ENCODE peak calls at places on chromosomes 1 and 21, in eight cellular contexts. X is hepatocyte, H is BE2C, F is spleen, I is ovary, Y is cardiac muscle cell, R is body of pancreas, D is H1. Z is an unnamed sample.

GRCh38 chr1:101409102-101409501 is 172.3 kb downstream of the S1PR1 start:
- DNase-seq in H (no peak), Y (no peak), X (no peak), F (no peak), R (no peak), D (no peak), I (no peak), Z (no peak)

GRCh38 chr1:231691618-231692259 is 65.1 kb downstream of the DISC1 start:
- DNase-seq in D (peak; percentile 38), R (peak; percentile 27), F (no peak), H (peak; percentile 45), Y (peak; percentile 43), X (peak; percentile 48), I (peak; percentile 65), Z (no peak)

GRCh38 chr1:223706077-223706988 is 6.0 kb upstream of the CAPN2 start:
- DNase-seq in H (peak; percentile 55), R (no peak), Y (peak; percentile 88), F (no peak), X (peak; percentile 91), I (peak; percentile 66), D (no peak), Z (peak; percentile 72)

GRCh38 chr1:89910780-89911179 is 84.1 kb upstream of the ZNF326 start:
- DNase-seq in H (no peak), F (no peak), D (no peak), X (no peak), Y (peak; percentile 47), R (no peak), I (no peak), Z (no peak)

GRCh38 chr1:58597076-58597475 is 20.0 kb upstream of the TACSTD2 start:
- DNase-seq in F (no peak), D (no peak), X (no peak), R (no peak), Y (no peak), I (no peak), H (no peak), Z (no peak)

GRCh38 chr1:35278886-35279554 is 10.5 kb downstream of the ZMYM4 start:
- DNase-seq in I (no peak), F (no peak), X (no peak), Y (no peak), D (no peak), R (no peak), H (no peak), Z (no peak)

GRCh38 chr1:228079013-228079412 is 3.5 kb upstream of the ARF1 start:
- DNase-seq in R (no peak), H (no peak), X (no peak), F (peak; percentile 63), Y (no peak), D (no peak), I (no peak), Z (no peak)

GRCh38 chr1:108575241-108575850 is 15.4 kb downstream of the EEIG2 start:
- DNase-seq in F (no peak), R (no peak), I (no peak), H (no peak), Y (no peak), X (no peak), D (no peak), Z (no peak)

GRCh38 chr21:28540514-28540913 is 452.2 kb downstream of the LTN1 start:
- DNase-seq in D (no peak), I (no peak), R (no peak), Y (no peak), X (no peak), H (no peak), F (no peak), Z (no peak)

GRCh38 chr1:24374891-24375786 is 38.4 kb downstream of the STPG1 start:
- DNase-seq in R (no peak), F (no peak), I (no peak), D (peak; percentile 41), H (no peak), X (no peak), Y (no peak), Z (no peak)

GRCh38 chr1:16420719-16421118 is 16.5 kb downstream of the SPATA21 start:
- DNase-seq in Y (no peak), X (no peak), I (no peak), R (no peak), H (no peak), D (no peak), F (peak; percentile 83), Z (no peak)

GRCh38 chr1:33387512-33388079 is 43.3 kb downstream of the PHC2 start:
- DNase-seq in Y (no peak), D (no peak), H (no peak), X (peak; percentile 33), R (no peak), F (no peak), I (no peak), Z (no peak)

GRCh38 chr1:8419172-8419571 is 101.3 kb downstream of the SLC45A1 start:
- DNase-seq in X (no peak), D (no peak), H (no peak), I (no peak), Y (no peak), F (no peak), R (no peak), Z (no peak)

GRCh38 chr1:230542054-230542453 is 100.2 kb upstream of the COG2 start:
- DNase-seq in X (no peak), H (no peak), I (no peak), Y (no peak), F (no peak), R (no peak), D (no peak), Z (no peak)

GRCh38 chr1:193311226-193311948 is 125.0 kb upstream of the B3GALT2 start:
- DNase-seq in R (no peak), F (no peak), X (no peak), H (no peak), Y (no peak), D (no peak), I (no peak), Z (no peak)

GRCh38 chr1:193312432-193312831 is 126.0 kb upstream of the B3GALT2 start:
- DNase-seq in H (no peak), Y (no peak), I (no peak), X (no peak), F (no peak), R (no peak), D (no peak), Z (no peak)

GRCh38 chr1:193313354-193314140 is 127.1 kb upstream of the B3GALT2 start:
- DNase-seq in F (no peak), H (no peak), D (no peak), R (no peak), I (no peak), X (peak; percentile 66), Y (no peak), Z (no peak)

GRCh38 chr1:193308438-193308837 is 122.0 kb upstream of the B3GALT2 start:
- DNase-seq in X (peak; percentile 6), I (no peak), F (no peak), H (no peak), Y (no peak), D (no peak), R (no peak), Z (no peak)

DNA sequence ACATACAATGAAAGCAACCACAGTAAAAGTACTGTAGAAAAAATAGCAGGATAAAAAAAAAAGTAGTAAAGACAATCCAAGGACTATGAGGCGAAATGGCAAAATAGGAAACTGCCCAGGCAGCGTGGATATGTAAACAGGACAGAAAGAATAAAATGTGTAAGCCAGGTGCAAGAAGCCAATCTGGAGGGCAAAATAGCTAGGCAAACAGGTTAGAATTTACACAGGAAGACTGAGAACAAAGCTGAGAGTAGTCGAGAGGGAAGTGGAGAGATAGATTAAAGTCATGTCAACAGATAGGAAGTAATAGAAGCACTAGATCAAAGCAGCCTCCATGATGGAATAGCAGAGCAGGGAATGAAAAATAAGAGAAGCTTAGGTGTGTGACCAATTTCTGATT is 124.2 kb upstream of the B3GALT2 start:
- DNase-seq in I (no peak), Y (no peak), D (no peak), F (no peak), H (no peak), R (no peak), X (peak; percentile 21), Z (no peak)
- H3K36me3 ChIP-seq in I (no peaks in the 10 kb centered on the region), Y (no peaks in the 10 kb centered on the region), D (no peaks in the 10 kb centered on the region), F (no peaks in the 10 kb centered on the region), H (no peaks in the 10 kb centered on the region), R (no peaks in the 10 kb centered on the region), X (no peaks in the 10 kb centered on the region), Z (no peaks in the 10 kb centered on the region)

DNA sequence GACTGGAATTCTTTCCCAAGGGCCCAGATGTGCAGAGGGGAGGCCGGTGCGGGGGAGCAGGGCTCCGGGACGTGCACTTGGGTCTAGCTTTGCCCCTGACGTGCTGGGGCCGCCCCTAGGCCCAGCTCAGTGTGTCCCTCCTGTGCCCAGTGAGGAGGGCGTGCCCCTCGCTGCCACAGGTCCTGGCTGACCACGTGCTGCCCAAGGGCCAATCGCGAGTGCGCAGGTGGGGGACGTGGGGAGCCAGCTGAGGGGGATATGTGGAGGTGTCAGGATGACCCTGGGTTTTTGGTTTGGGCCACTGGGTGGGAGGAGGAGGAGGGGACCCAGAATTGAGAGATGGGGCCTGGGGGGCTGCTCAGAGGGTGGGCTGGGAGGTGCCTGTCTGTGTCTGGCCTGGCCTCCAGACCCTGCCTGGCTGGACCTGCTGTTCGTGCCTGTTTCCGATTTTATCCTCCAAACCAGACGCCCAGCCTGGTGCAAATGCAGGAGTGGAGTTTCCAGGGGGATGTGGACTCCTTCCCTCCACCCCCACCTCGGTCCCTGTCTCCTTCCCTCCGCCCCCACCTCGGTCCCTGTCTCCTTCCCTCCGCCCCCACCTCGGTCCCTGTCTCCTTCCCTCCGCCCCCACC is 6.1 kb upstream of the RNF223 start:
- DNase-seq in D (no peak), X (peak; percentile 75), F (peak; percentile 84), Y (peak; percentile 79), I (peak; percentile 49), R (peak; percentile 66), H (peak; percentile 90), Z (peak; percentile 74)
- H3K4me3 ChIP-seq in D (peak overlapping the region; percentile 32), X (no peak overlapping the region), F (peak overlapping the region; percentile 18), Y (peak overlapping the region; percentile 13), I (peak overlapping the region; percentile 16), R (no peak overlapping the region), H (peak overlapping the region; percentile 51), Z (no peak overlapping the region)

DNA sequence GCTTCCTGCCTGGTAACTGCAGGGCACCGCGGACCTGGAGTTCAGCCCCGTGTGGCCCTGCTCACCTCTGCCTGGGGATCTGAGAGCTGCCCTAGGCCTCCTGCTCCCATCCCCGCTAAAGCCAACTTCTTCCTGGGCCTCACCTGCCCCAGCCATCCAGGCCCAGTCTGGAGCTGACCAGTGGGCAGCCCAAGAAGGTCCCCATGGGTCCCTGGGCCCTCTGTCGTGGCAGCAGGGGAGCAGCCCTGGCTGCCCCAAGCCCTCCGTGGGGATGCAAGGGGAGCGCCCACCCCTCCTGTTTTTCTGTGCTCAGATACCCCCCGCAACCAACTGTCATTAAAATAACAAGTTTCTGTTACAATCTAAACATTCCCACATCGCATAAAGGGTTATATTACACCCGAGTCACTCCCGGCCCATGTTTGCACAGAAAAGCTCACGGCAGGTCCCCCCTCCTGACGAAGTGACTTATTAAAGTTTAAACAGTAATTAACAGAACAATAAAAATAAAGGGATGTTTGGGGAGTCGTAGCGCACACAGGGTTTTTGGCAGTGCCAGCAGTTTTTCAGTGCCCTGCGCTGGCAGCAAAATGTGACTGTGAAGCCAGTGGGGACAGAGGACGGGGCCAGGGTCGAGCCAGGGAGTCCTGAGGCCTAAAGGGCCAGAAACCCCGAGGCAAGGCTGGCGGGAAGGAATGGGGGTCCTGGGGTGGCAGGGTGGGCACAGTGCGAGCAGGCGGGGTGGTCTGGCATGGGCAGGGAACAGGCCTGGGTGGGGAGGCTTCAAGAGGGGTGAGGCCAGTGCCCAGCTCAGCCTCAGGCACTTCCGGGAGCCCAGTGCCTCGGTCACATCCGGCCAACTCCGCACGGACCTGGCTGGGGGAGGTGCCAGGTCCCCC is 121.5 kb downstream of the CASZ1 start:
- DNase-seq in Y (no peak), R (no peak), D (no peak), I (no peak), F (no peak), X (no peak), H (no peak), Z (no peak)
- H3K4me1 ChIP-seq in Y (peaks cover 48% of the 10 kb centered on the region), R (peaks cover 59% of the 10 kb centered on the region), D (peaks cover 25% of the 10 kb centered on the region), I (peaks cover 3% of the 10 kb centered on the region), F (peaks cover 22% of the 10 kb centered on the region), X (peaks cover 70% of the 10 kb centered on the region), H (peaks cover 13% of the 10 kb centered on the region), Z (peaks cover 42% of the 10 kb centered on the region)

GRCh38 chr1:155910621-155911121 is 478 bp downstream of the RIT1 start:
- DNase-seq in R (peak; percentile 23), X (peak; percentile 56), F (no peak), H (peak; percentile 17), I (no peak), D (no peak), Y (peak; percentile 26), Z (no peak)
- H3K36me3 ChIP-seq in R (peaks cover 10% of the 10 kb centered on the region), X (no peaks in the 10 kb centered on the region), F (peaks cover 83% of the 10 kb centered on the region), H (peaks cover 42% of the 10 kb centered on the region), I (no peaks in the 10 kb centered on the region), D (peaks cover 25% of the 10 kb centered on the region), Y (peaks cover 33% of the 10 kb centered on the region), Z (peaks cover 18% of the 10 kb centered on the region)